ENCODE peak calls at places on chromosomes 5 and 9, in five cellular contexts. One of them, this sample, is unnamed.

GRCh38 chr9:93950619-93951601 is 4.2 kb downstream of the BARX1 start:
- ATAC-seq in HepG2: peak; percentile 41
- ATAC-seq in GM12878: no peak
- ATAC-seq in K562: no peak
- ATAC-seq in A549: no peak
- ATAC-seq in this sample: no peak

GRCh38 chr9:101796044-101796443 is 57.6 kb upstream of the GRIN3A start:
- ATAC-seq in K562: peak; percentile 28
- ATAC-seq in HepG2: no peak
- ATAC-seq in A549: no peak
- ATAC-seq in GM12878: no peak
- ATAC-seq in this sample: no peak

GRCh38 chr5:94810281-94810680 is 191.8 kb downstream of the SLF1 start:
- ATAC-seq in A549: no peak
- ATAC-seq in K562: no peak
- ATAC-seq in GM12878: no peak
- ATAC-seq in HepG2: no peak
- ATAC-seq in this sample: no peak

GRCh38 chr5:65203746-65204145 is 278.0 kb downstream of the ADAMTS6 start:
- ATAC-seq in GM12878: peak; percentile 76
- ATAC-seq in HepG2: no peak
- ATAC-seq in K562: no peak
- ATAC-seq in A549: no peak
- ATAC-seq in this sample: no peak

GRCh38 chr5:178515776-178516561 is 74.2 kb downstream of the COL23A1 start:
- ATAC-seq in K562: no peak
- ATAC-seq in GM12878: no peak
- ATAC-seq in A549: no peak
- ATAC-seq in HepG2: no peak
- ATAC-seq in this sample: no peak

GRCh38 chr5:100858987-100859545 is 44.0 kb downstream of the ST8SIA4 start:
- ATAC-seq in HepG2: no peak
- ATAC-seq in K562: no peak
- ATAC-seq in GM12878: no peak
- ATAC-seq in A549: no peak
- ATAC-seq in this sample: no peak

GRCh38 chr5:86118542-86118941 is 499.2 kb upstream of the COX7C start:
- ATAC-seq in K562: no peak
- ATAC-seq in GM12878: peak; percentile 84
- ATAC-seq in HepG2: peak; percentile 58
- ATAC-seq in A549: peak; percentile 72
- ATAC-seq in this sample: no peak

GRCh38 chr9:2116073-2116472 is 100.9 kb downstream of the SMARCA2 start:
- ATAC-seq in K562: peak; percentile 56
- ATAC-seq in GM12878: peak; percentile 55
- ATAC-seq in HepG2: peak; percentile 76
- ATAC-seq in A549: peak; percentile 81
- ATAC-seq in this sample: no peak

GRCh38 chr9:109010676-109011655 is 2.3 kb downstream of the CTNNAL1 start:
- ATAC-seq in HepG2: no peak
- ATAC-seq in A549: no peak
- ATAC-seq in GM12878: peak; percentile 40
- ATAC-seq in K562: no peak
- ATAC-seq in this sample: no peak

GRCh38 chr5:17000296-17000939 is 64.3 kb upstream of the MYO10 start:
- ATAC-seq in HepG2: no peak
- ATAC-seq in GM12878: no peak
- ATAC-seq in A549: peak; percentile 95
- ATAC-seq in K562: no peak
- ATAC-seq in this sample: no peak

GRCh38 chr9:93465853-93466252 is 12.5 kb upstream of the FAM120AOS start:
- ATAC-seq in A549: peak; percentile 27
- ATAC-seq in K562: peak; percentile 13
- ATAC-seq in GM12878: no peak
- ATAC-seq in HepG2: peak; percentile 22
- ATAC-seq in this sample: no peak

GRCh38 chr5:35884789-35885172 is 28.1 kb downstream of the IL7R start:
- ATAC-seq in HepG2: no peak
- ATAC-seq in K562: no peak
- ATAC-seq in A549: no peak
- ATAC-seq in GM12878: peak; percentile 62
- ATAC-seq in this sample: no peak

GRCh38 chr5:113053614-113054013 is 77.0 kb downstream of the DCP2 start:
- ATAC-seq in A549: no peak
- ATAC-seq in K562: peak; percentile 73
- ATAC-seq in HepG2: peak; percentile 55
- ATAC-seq in GM12878: no peak
- ATAC-seq in this sample: no peak

GRCh38 chr9:121172726-121173487 is 28.8 kb downstream of the RAB14 start:
- ATAC-seq in GM12878: no peak
- ATAC-seq in A549: no peak
- ATAC-seq in K562: no peak
- ATAC-seq in HepG2: no peak
- ATAC-seq in this sample: no peak

GRCh38 chr5:172223901-172224873 is 30.2 kb downstream of the EFCAB9 start:
- ATAC-seq in A549: no peak
- ATAC-seq in GM12878: peak; percentile 90
- ATAC-seq in HepG2: no peak
- ATAC-seq in K562: no peak
- ATAC-seq in this sample: no peak

GRCh38 chr5:142906863-142907671 is 136.9 kb downstream of the ARHGAP26 start:
- ATAC-seq in K562: no peak
- ATAC-seq in HepG2: no peak
- ATAC-seq in A549: no peak
- ATAC-seq in GM12878: no peak
- ATAC-seq in this sample: peak; percentile 76

GRCh38 chr9:84121991-84122523 is 141.5 kb downstream of the RMI1 start:
- ATAC-seq in HepG2: no peak
- ATAC-seq in K562: peak; percentile 48
- ATAC-seq in A549: no peak
- ATAC-seq in GM12878: no peak
- ATAC-seq in this sample: no peak

GRCh38 chr9:4855861-4856260 is 63.1 kb downstream of the RCL1 start:
- ATAC-seq in HepG2: no peak
- ATAC-seq in GM12878: no peak
- ATAC-seq in K562: no peak
- ATAC-seq in A549: no peak
- ATAC-seq in this sample: no peak

GRCh38 chr9:21611896-21612295 is 129.8 kb upstream of the IFNE start:
- ATAC-seq in A549: no peak
- ATAC-seq in K562: no peak
- ATAC-seq in GM12878: no peak
- ATAC-seq in HepG2: no peak
- ATAC-seq in this sample: no peak

GRCh38 chr9:81848472-81848871 is 79.8 kb upstream of the SPATA31D4 start:
- ATAC-seq in GM12878: no peak
- ATAC-seq in A549: peak; percentile 74
- ATAC-seq in K562: no peak
- ATAC-seq in HepG2: peak; percentile 26
- ATAC-seq in this sample: peak; percentile 44

GRCh38 chr5:155735388-155735787 is 591.6 kb upstream of the SGCD start:
- ATAC-seq in HepG2: no peak
- ATAC-seq in K562: no peak
- ATAC-seq in GM12878: no peak
- ATAC-seq in A549: no peak
- ATAC-seq in this sample: no peak

GRCh38 chr9:117869287-117869686 is 165.1 kb downstream of the TLR4 start:
- ATAC-seq in GM12878: peak; percentile 31
- ATAC-seq in HepG2: no peak
- ATAC-seq in A549: no peak
- ATAC-seq in K562: no peak
- ATAC-seq in this sample: no peak

GRCh38 chr5:142915038-142915437 is 144.9 kb downstream of the ARHGAP26 start:
- ATAC-seq in GM12878: no peak
- ATAC-seq in A549: no peak
- ATAC-seq in K562: no peak
- ATAC-seq in HepG2: no peak
- ATAC-seq in this sample: no peak

GRCh38 chr5:178940569-178941360 is at the start of gene ZNF454:
- ATAC-seq in GM12878: no peak
- ATAC-seq in HepG2: no peak
- ATAC-seq in K562: no peak
- ATAC-seq in A549: no peak
- ATAC-seq in this sample: peak; percentile 97

GRCh38 chr9:77779010-77779409 is 130.9 kb upstream of the GNA14 start:
- ATAC-seq in GM12878: peak; percentile 62
- ATAC-seq in HepG2: no peak
- ATAC-seq in K562: no peak
- ATAC-seq in A549: no peak
- ATAC-seq in this sample: no peak

GRCh38 chr9:136331556-136332481 is 4.5 kb downstream of the GPSM1 start:
- ATAC-seq in K562: no peak
- ATAC-seq in GM12878: no peak
- ATAC-seq in HepG2: peak; percentile 36
- ATAC-seq in A549: no peak
- ATAC-seq in this sample: no peak

GRCh38 chr5:75058986-75059508 is 6.7 kb upstream of the GCNT4 start:
- ATAC-seq in GM12878: no peak
- ATAC-seq in K562: no peak
- ATAC-seq in HepG2: no peak
- ATAC-seq in A549: no peak
- ATAC-seq in this sample: no peak

GRCh38 chr5:90096415-90097081 is 313.0 kb downstream of the CETN3 start:
- ATAC-seq in A549: peak; percentile 88
- ATAC-seq in K562: peak; percentile 67
- ATAC-seq in HepG2: no peak
- ATAC-seq in GM12878: no peak
- ATAC-seq in this sample: no peak

GRCh38 chr9:131657031-131657377 is 82.9 kb downstream of the RAPGEF1 start:
- ATAC-seq in GM12878: peak; percentile 51
- ATAC-seq in K562: no peak
- ATAC-seq in HepG2: no peak
- ATAC-seq in A549: no peak
- ATAC-seq in this sample: no peak

GRCh38 chr5:69217154-69217731 is 17.4 kb upstream of the CDK7 start:
- ATAC-seq in GM12878: no peak
- ATAC-seq in HepG2: no peak
- ATAC-seq in A549: no peak
- ATAC-seq in K562: no peak
- ATAC-seq in this sample: no peak

GRCh38 chr5:138542120-138542955 is 698 bp downstream of the ETF1 start:
- ATAC-seq in K562: peak; percentile 0
- ATAC-seq in A549: peak; percentile 68
- ATAC-seq in HepG2: no peak
- ATAC-seq in GM12878: peak; percentile 2
- ATAC-seq in this sample: no peak

GRCh38 chr5:169225830-169226356 is 75.0 kb downstream of the SLIT3 start:
- ATAC-seq in K562: no peak
- ATAC-seq in HepG2: no peak
- ATAC-seq in A549: no peak
- ATAC-seq in GM12878: no peak
- ATAC-seq in this sample: no peak

DNA sequence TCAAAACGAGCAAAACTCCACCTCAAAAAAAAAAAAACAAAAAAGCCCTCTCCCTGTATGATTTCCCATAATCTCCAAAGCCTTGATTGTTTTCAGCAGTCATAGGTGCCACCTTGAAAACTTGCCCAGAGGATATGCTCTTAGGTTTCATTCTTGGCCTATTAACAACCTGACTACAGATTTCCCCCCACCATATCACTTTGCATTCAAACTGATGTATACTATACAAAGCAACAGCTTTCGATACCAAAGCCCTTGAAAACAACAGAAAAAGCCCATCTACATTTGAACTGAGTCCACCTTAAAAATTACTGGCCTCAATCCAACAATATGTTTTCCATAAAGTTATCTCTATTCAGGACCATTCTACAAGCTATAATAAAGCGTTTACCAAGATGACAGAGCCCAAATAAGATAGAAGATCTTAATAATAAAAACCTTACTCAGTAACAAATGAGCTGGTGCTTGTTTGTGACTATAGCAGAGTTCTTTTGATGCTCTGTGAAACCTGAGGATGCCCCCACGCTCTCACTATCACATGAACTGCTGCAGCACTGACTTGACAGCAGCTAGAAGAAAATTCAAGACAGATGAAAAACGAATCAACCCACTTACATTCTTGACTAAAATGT is 44.4 kb downstream of the FNBP1 start:
- ATAC-seq in GM12878: peak; percentile 15
- ATAC-seq in HepG2: no peak
- ATAC-seq in A549: no peak
- ATAC-seq in K562: no peak
- ATAC-seq in this sample: no peak
- TF ChIP-seq EP300 in GM12878: no peak
- TF ChIP-seq EP300 in HepG2: no peak
- TF ChIP-seq EP300 in A549: no peak
- TF ChIP-seq EP300 in K562: no peak
- TF ChIP-seq EP300 in this sample: no peak

GRCh38 chr5:175750476-175751080 is 92.7 kb downstream of the HRH2 start:
- ATAC-seq in HepG2: no peak
- ATAC-seq in A549: no peak
- ATAC-seq in K562: no peak
- ATAC-seq in GM12878: no peak
- ATAC-seq in this sample: no peak
- TF ChIP-seq EP300 in HepG2: no peak
- TF ChIP-seq EP300 in A549: no peak
- TF ChIP-seq EP300 in K562: no peak
- TF ChIP-seq EP300 in GM12878: no peak
- TF ChIP-seq EP300 in this sample: no peak

GRCh38 chr5:149439899-149440655 is 61.0 kb upstream of the IL17B start:
- ATAC-seq in K562: peak; percentile 73
- ATAC-seq in A549: peak; percentile 90
- ATAC-seq in HepG2: peak; percentile 82
- ATAC-seq in GM12878: no peak
- ATAC-seq in this sample: no peak
- TF ChIP-seq EP300 in K562: peak; percentile 3
- TF ChIP-seq EP300 in A549: no peak
- TF ChIP-seq EP300 in HepG2: no peak
- TF ChIP-seq EP300 in GM12878: no peak
- TF ChIP-seq EP300 in this sample: no peak

GRCh38 chr9:98784855-98785254 is 11.5 kb downstream of the ANKS6 start:
- ATAC-seq in HepG2: no peak
- ATAC-seq in K562: no peak
- ATAC-seq in A549: no peak
- ATAC-seq in GM12878: no peak
- ATAC-seq in this sample: peak; percentile 23

GRCh38 chr9:98780059-98780749 is 16.2 kb downstream of the ANKS6 start:
- ATAC-seq in K562: no peak
- ATAC-seq in HepG2: no peak
- ATAC-seq in GM12878: no peak
- ATAC-seq in A549: no peak
- ATAC-seq in this sample: no peak

GRCh38 chr9:98778711-98779530 is 17.4 kb downstream of the ANKS6 start:
- ATAC-seq in GM12878: no peak
- ATAC-seq in K562: no peak
- ATAC-seq in HepG2: peak; percentile 97
- ATAC-seq in A549: no peak
- ATAC-seq in this sample: no peak

GRCh38 chr9:98783518-98784226 is 12.7 kb downstream of the ANKS6 start:
- ATAC-seq in HepG2: no peak
- ATAC-seq in K562: no peak
- ATAC-seq in A549: no peak
- ATAC-seq in GM12878: no peak
- ATAC-seq in this sample: no peak

GRCh38 chr9:98781588-98782383 is 14.6 kb downstream of the ANKS6 start:
- ATAC-seq in HepG2: no peak
- ATAC-seq in K562: peak; percentile 72
- ATAC-seq in A549: peak; percentile 80
- ATAC-seq in GM12878: no peak
- ATAC-seq in this sample: no peak
- TF ChIP-seq EP300 in HepG2: no peak
- TF ChIP-seq EP300 in K562: no peak
- TF ChIP-seq EP300 in A549: no peak
- TF ChIP-seq EP300 in GM12878: no peak
- TF ChIP-seq EP300 in this sample: no peak

This sample was measured in gastroesophageal sphincter.